ENCODE peak calls at places on chromosomes 2 and 18, in eight cellular contexts. G, S, I, K, M, T, H and V are unnamed samples.
A peak's percentile ranks its signal among the peaks of the same experiment; 100 is the strongest.

GRCh38 chr2:172249986-172250385 is 147.3 kb upstream of the DLX2 start:
- DNase-seq in G (no peak), S (peak; percentile 95), I (no peak), K (no peak), M (no peak), T (peak; percentile 83), H (no peak), V (peak; percentile 86)

GRCh38 chr2:119827866-119828507 is 68.3 kb downstream of the PTPN4 start:
- DNase-seq in G (no peak), S (peak; percentile 30), I (no peak), K (no peak), M (no peak), T (peak; percentile 21), H (no peak), V (peak; percentile 20)

GRCh38 chr2:171086352-171087290 is 74.1 kb downstream of the TLK1 start:
- DNase-seq in G (no peak), S (peak; percentile 50), I (peak; percentile 65), K (peak; percentile 15), M (no peak), T (peak; percentile 74), H (peak; percentile 24), V (peak; percentile 56)

GRCh38 chr18:45978084-45978483 is 11.0 kb upstream of the EPG5 start:
- DNase-seq in G (no peak), S (peak; percentile 13), I (no peak), K (no peak), M (no peak), T (no peak), H (no peak), V (no peak)

GRCh38 chr18:73724908-73725307 is 422.7 kb downstream of the FBXO15 start:
- DNase-seq in G (no peak), S (no peak), I (no peak), K (no peak), M (no peak), T (peak; percentile 66), H (no peak), V (no peak)

GRCh38 chr2:46169452-46169851 is 127.8 kb upstream of the EPAS1 start:
- DNase-seq in G (no peak), S (no peak), I (no peak), K (no peak), M (no peak), T (no peak), H (no peak), V (no peak)

GRCh38 chr2:218081063-218081462 is 12.0 kb downstream of the RUFY4 start:
- DNase-seq in G (no peak), S (no peak), I (no peak), K (no peak), M (no peak), T (no peak), H (peak; percentile 56), V (no peak)

GRCh38 chr2:12487253-12488004 is 229.3 kb upstream of the TRIB2 start:
- DNase-seq in G (no peak), S (no peak), I (no peak), K (no peak), M (no peak), T (no peak), H (no peak), V (no peak)

GRCh38 chr18:8730080-8730827 is 24.9 kb downstream of the MTCL1 start:
- DNase-seq in G (peak; percentile 62), S (peak; percentile 85), I (no peak), K (peak; percentile 53), M (no peak), T (peak; percentile 93), H (no peak), V (no peak)

GRCh38 chr2:132811148-132811915 is 141.3 kb upstream of the LYPD1 start:
- DNase-seq in G (no peak), S (no peak), I (no peak), K (no peak), M (no peak), T (no peak), H (no peak), V (no peak)

GRCh38 chr18:45730832-45731545 is 7.0 kb downstream of the SLC14A1 start:
- DNase-seq in G (peak; percentile 50), S (peak; percentile 45), I (no peak), K (peak; percentile 18), M (no peak), T (no peak), H (no peak), V (peak; percentile 68)

GRCh38 chr2:29000481-29000880 is 19.4 kb downstream of the TOGARAM2 start:
- DNase-seq in G (no peak), S (peak; percentile 42), I (peak; percentile 55), K (no peak), M (no peak), T (no peak), H (peak; percentile 58), V (no peak)

GRCh38 chr2:101832114-101832513 is 134.6 kb downstream of the MAP4K4 start:
- DNase-seq in G (no peak), S (peak; percentile 25), I (no peak), K (no peak), M (no peak), T (peak; percentile 43), H (no peak), V (no peak)

GRCh38 chr2:53715568-53715967 is 52.0 kb upstream of the CHAC2 start:
- DNase-seq in G (no peak), S (peak; percentile 44), I (no peak), K (peak; percentile 4), M (no peak), T (peak; percentile 30), H (no peak), V (no peak)

GRCh38 chr2:169828141-169828811 is 1.0 kb downstream of the UBR3 start:
- DNase-seq in G (no peak), S (peak; percentile 64), I (peak; percentile 57), K (no peak), M (no peak), T (peak; percentile 16), H (peak; percentile 25), V (peak; percentile 25)

GRCh38 chr2:233456111-233456510 is 101.8 kb downstream of the DGKD start:
- DNase-seq in G (no peak), S (no peak), I (no peak), K (no peak), M (no peak), T (no peak), H (no peak), V (no peak)

GRCh38 chr2:71306762-71307161 is 24.8 kb upstream of the ZNF638 start:
- DNase-seq in G (no peak), S (peak; percentile 8), I (no peak), K (no peak), M (no peak), T (peak; percentile 89), H (no peak), V (peak; percentile 57)

GRCh38 chr18:3984163-3984757 is 470.8 kb downstream of the DLGAP1 start:
- DNase-seq in G (no peak), S (peak; percentile 60), I (no peak), K (no peak), M (no peak), T (no peak), H (no peak), V (no peak)

DNA sequence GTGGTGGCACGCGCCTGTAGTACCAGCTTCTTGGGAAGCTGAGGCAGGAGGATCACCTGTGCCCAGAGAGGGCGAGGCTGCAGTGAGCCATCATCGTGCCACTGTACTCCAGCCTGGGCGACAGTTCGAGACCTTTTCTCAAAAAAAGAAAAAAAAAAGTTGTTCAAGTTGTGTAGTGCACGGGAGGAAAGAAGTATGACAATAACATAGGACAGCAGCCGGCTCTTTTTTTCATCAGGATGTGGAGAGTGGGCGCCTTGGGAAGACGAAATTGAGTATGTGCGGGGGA is 36.5 kb downstream of the PCBP1 start:
- DNase-seq in G (no peak), S (no peak), I (no peak), K (no peak), M (no peak), T (no peak), H (no peak), V (no peak)
- TF ChIP-seq CTCF in G (no peak), S (no peak), I (no peak), K (no peak), M (no peak), T (no peak), H (no peak), V (no peak)

GRCh38 chr2:142877265-142877756 is at the start of gene KYNU:
- DNase-seq in G (no peak), S (peak; percentile 76), I (no peak), K (no peak), M (no peak), T (peak; percentile 59), H (no peak), V (no peak)
- TF ChIP-seq CTCF in G (no peak), S (peak; percentile 20), I (no peak), K (peak; percentile 22), M (no peak), T (no peak), H (peak; percentile 24), V (peak; percentile 20)

DNA sequence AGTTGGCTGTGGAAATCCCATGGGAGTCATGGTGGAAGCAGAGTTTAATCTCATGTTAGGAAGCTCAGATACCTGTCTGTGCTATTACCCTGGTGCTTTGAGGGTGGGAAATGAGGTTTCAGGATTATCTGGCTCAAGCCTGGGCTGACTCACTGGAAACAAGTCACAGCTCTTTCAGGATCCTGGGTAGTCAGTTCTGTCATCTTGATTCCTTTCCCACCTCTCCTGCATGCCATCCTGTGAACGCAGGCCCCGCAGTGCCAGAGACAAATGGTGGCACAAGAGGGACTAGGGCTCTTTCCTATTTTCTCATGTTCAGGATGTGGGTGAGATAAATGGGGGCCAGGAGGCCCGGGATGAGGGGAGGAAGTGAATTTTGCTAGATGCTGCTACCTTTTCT is 3.7 kb upstream of the FAM136A start:
- DNase-seq in G (no peak), S (peak; percentile 76), I (no peak), K (no peak), M (no peak), T (no peak), H (no peak), V (no peak)
- TF ChIP-seq CTCF in G (no peak), S (no peak), I (no peak), K (no peak), M (no peak), T (no peak), H (no peak), V (no peak)

GRCh38 chr2:73176205-73176880 is 26.0 kb upstream of the NOTO start:
- DNase-seq in G (no peak), S (no peak), I (peak; percentile 22), K (no peak), M (no peak), T (no peak), H (no peak), V (no peak)
- TF ChIP-seq CTCF in G (no peak), S (no peak), I (no peak), K (no peak), M (no peak), T (no peak), H (no peak), V (no peak)

DNA sequence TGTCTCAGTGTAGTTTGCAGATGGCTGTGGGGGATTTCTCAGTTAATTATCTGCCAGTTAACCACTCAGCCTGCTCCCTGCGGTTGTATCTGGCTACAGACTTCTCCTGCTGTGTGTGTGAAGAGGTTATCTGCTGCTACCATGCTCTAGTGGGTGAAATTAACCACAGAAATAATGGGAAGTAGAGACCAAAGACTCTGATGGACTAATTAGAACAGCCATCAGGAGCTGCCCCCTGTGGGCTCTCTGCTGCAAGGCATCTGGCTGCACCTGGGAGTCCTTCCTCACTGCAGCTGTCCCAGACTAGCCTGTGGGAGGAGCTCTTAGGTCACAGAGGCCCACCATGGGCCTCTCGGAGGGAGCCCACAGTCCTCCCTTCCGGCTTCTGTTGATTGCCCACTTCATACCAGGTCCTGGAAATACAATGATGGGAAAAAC is 66.6 kb downstream of the CTIF start:
- DNase-seq in G (no peak), S (no peak), I (no peak), K (no peak), M (no peak), T (no peak), H (no peak), V (no peak)
- TF ChIP-seq CTCF in G (peak; percentile 1), S (peak; percentile 30), I (no peak), K (peak; percentile 42), M (no peak), T (no peak), H (peak; percentile 55), V (no peak)